ENCODE peak calls at places on chromosomes 4 and X, in seven cellular contexts. U, R, O, M, Q, V and B are unnamed samples.

GRCh38 chr4:98341309-98341708 is 80.1 kb downstream of the RAP1GDS1 start:
- DNase-seq in U (no peak), R (no peak), O (no peak), M (no peak), Q (no peak), V (no peak), B (peak)

GRCh38 chr4:857461-857860 is 31.5 kb upstream of the CPLX1 start:
- DNase-seq in U (no peak), R (no peak), O (no peak), M (no peak), Q (no peak), V (no peak), B (no peak)

GRCh38 chr4:95998311-95998710 is 158.4 kb downstream of the PDHA2 start:
- DNase-seq in U (no peak), R (no peak), O (no peak), M (no peak), Q (no peak), V (no peak), B (no peak)

GRCh38 chr4:2159931-2160330 is 82.0 kb downstream of the HAUS3 start:
- DNase-seq in U (no peak), R (no peak), O (no peak), M (no peak), Q (no peak), V (no peak), B (no peak)

GRCh38 chr4:13705521-13706035 is 78.1 kb upstream of the BOD1L1 start:
- DNase-seq in U (no peak), R (no peak), O (no peak), M (no peak), Q (peak), V (no peak), B (peak)

GRCh38 chr4:182391111-182391684 is 148.0 kb downstream of the TENM3 start:
- DNase-seq in U (no peak), R (no peak), O (no peak), M (no peak), Q (no peak), V (no peak), B (peak)

GRCh38 chr4:150896513-150896912 is 118.6 kb downstream of the LRBA start:
- DNase-seq in U (no peak), R (no peak), O (no peak), M (no peak), Q (no peak), V (no peak), B (no peak)

GRCh38 chrX:134672101-134672500 is 13.8 kb upstream of the PLAC1 start:
- DNase-seq in U (no peak), R (no peak), O (no peak), M (no peak), Q (no peak), V (no peak), B (no peak)

DNA sequence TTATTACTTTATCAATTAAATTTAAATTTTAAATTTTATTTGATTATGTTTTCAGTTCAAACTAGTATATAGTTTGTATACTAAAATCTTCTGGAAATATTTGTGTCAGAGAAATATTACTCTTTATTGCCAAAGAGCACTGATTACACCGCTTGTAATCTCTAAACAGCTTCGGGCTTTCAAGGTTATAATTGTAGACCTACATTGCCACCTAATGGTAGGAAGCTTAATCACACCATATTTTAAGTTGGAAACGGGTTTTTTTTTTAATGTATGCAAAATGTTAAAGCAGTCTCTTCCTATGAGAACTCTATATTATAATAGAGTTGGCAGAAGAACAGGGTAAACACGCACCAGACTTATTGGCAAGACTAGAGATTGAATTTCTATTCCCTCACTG is 19.4 kb upstream of the NFXL1 start:
- DNase-seq in U (peak), R (no peak), O (no peak), M (peak), Q (peak), V (no peak), B (peak)
- TF ChIP-seq REST in U (no peak), R (no peak), O (no peak), M (no peak), Q (no peak), V (no peak), B (no peak)

GRCh38 chrX:130111220-130111934 is 1.1 kb upstream of the ELF4 start:
- DNase-seq in U (peak), R (no peak), O (no peak), M (no peak), Q (peak), V (no peak), B (no peak)
- TF ChIP-seq REST in U (no peak), R (no peak), O (no peak), M (peak), Q (no peak), V (no peak), B (no peak)

DNA sequence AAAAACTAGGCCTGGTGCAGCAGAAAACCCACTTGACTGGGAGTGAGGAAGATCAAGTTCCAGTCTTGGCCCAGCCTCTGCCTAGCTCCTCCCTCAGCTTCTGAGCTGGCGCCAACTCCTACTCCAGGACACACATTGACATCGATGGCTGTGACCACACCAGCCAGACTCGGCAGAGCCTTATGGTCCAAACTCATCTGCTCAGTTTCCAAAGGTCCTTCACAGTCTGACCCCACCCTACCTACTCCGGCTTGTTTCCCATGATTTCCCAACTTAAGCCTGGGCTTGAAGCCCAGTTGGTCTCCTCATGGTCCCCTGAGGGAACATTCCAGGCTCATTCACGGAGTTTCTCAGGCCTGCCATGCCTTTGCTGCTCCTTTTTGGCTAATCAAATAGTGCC is 10.1 kb downstream of the ELF4 start:
- DNase-seq in U (no peak), R (no peak), O (no peak), M (no peak), Q (no peak), V (no peak), B (no peak)
- TF ChIP-seq REST in U (no peak), R (no peak), O (no peak), M (no peak), Q (no peak), V (no peak), B (no peak)

GRCh38 chr4:70863099-70863790 is 23.6 kb upstream of the GRSF1 start:
- DNase-seq in U (no peak), R (no peak), O (peak), M (no peak), Q (no peak), V (no peak), B (no peak)
- TF ChIP-seq REST in U (no peak), R (no peak), O (no peak), M (no peak), Q (no peak), V (no peak), B (no peak)

GRCh38 chr4:113951263-113951662 is 28.2 kb downstream of the ARSJ start:
- DNase-seq in U (no peak), R (no peak), O (no peak), M (no peak), Q (no peak), V (peak), B (no peak)
- TF ChIP-seq REST in U (no peak), R (no peak), O (no peak), M (no peak), Q (no peak), V (no peak), B (no peak)

GRCh38 chr4:153242848-153243324 is 38.6 kb downstream of the TRIM2 start:
- DNase-seq in U (no peak), R (no peak), O (no peak), M (no peak), Q (no peak), V (no peak), B (no peak)
- TF ChIP-seq REST in U (no peak), R (no peak), O (no peak), M (no peak), Q (no peak), V (no peak), B (no peak)

GRCh38 chr4:40309250-40309774 is 25.8 kb upstream of the CHRNA9 start:
- DNase-seq in U (peak), R (peak), O (peak), M (peak), Q (peak), V (peak), B (peak)
- TF ChIP-seq REST in U (no peak), R (no peak), O (no peak), M (no peak), Q (no peak), V (no peak), B (no peak)

DNA sequence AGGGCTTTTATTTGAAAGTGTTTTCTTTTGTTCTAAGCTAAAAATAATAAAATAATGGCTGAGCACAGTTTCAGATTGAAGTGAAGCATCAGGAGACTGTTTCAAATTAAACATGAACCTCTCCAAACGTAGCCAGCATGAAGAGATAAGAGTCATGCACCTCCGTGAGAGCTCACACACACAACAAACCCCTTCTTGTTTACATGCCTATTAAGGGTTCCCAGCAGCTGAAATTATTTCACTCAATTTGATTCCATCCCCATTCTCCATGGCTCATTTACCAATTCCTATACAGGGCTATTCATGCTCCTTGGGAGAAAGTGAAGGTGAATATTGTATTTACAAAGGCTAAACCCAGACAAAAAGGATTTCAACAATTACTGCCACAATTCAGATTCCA is 954.1 kb upstream of the INTU start:
- DNase-seq in U (no peak), R (no peak), O (no peak), M (no peak), Q (no peak), V (no peak), B (no peak)
- TF ChIP-seq REST in U (no peak), R (no peak), O (no peak), M (no peak), Q (no peak), V (no peak), B (no peak)

GRCh38 chr4:5050520-5050955 is 742 bp upstream of the STK32B start:
- DNase-seq in U (peak), R (peak), O (no peak), M (peak), Q (peak), V (peak), B (peak)
- TF ChIP-seq REST in U (no peak), R (no peak), O (no peak), M (no peak), Q (no peak), V (no peak), B (no peak)

DNA sequence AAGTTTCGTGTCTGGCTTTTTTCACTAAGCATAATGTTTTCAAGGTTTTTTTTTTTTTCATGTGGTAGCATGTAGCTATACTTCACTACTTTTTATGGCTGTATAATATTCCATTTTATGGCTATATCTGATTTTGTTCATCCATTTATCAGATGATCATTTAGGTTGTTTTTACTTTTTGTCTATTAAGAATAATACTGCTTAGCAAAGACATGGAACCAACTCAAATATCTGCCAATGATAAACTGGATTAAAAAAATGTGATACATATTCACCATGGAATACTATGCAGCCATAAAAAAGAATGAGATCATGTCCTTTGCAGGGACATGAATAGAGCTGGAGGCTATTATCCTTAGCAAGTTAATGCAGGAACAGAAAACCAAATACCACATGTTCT is 32.7 kb upstream of the ZNF280C start:
- DNase-seq in U (no peak), R (no peak), O (no peak), M (no peak), Q (no peak), V (no peak), B (no peak)
- TF ChIP-seq REST in U (no peak), R (no peak), O (no peak), M (no peak), Q (no peak), V (no peak), B (no peak)